ENCODE peak calls at places on chromosomes 11 and 22, in six cellular contexts. One of them, this sample, is unnamed. For H3K36me3, the result is how much of the 10 kb centered on the place peaks cover.

GRCh38 chr11:1238767-1239595 is 16.1 kb downstream of the MUC5B start:
- DNase-seq in adipocyte: no peak
- DNase-seq in bronchial epithelial cell: peak
- DNase-seq in heart right ventricle: no peak
- DNase-seq in OCI-LY7: no peak
- DNase-seq in CD4-positive, CD25-positive, alpha-beta regulatory T cell: no peak
- DNase-seq in this sample: no peak

GRCh38 chr11:945986-946385 is 20.3 kb downstream of the AP2A2 start:
- DNase-seq in adipocyte: no peak
- DNase-seq in bronchial epithelial cell: no peak
- DNase-seq in heart right ventricle: no peak
- DNase-seq in OCI-LY7: no peak
- DNase-seq in CD4-positive, CD25-positive, alpha-beta regulatory T cell: no peak
- DNase-seq in this sample: no peak

GRCh38 chr11:9687736-9688494 is 24.0 kb downstream of the SWAP70 start:
- DNase-seq in adipocyte: peak
- DNase-seq in bronchial epithelial cell: no peak
- DNase-seq in heart right ventricle: no peak
- DNase-seq in OCI-LY7: no peak
- DNase-seq in CD4-positive, CD25-positive, alpha-beta regulatory T cell: no peak
- DNase-seq in this sample: no peak

GRCh38 chr11:61162092-61162935 is 1.1 kb upstream of the VPS37C start:
- DNase-seq in adipocyte: no peak
- DNase-seq in bronchial epithelial cell: peak
- DNase-seq in heart right ventricle: no peak
- DNase-seq in OCI-LY7: peak
- DNase-seq in CD4-positive, CD25-positive, alpha-beta regulatory T cell: peak
- DNase-seq in this sample: no peak

GRCh38 chr11:57480409-57481137 is 20.2 kb downstream of the RTN4RL2 start:
- DNase-seq in adipocyte: peak
- DNase-seq in bronchial epithelial cell: peak
- DNase-seq in heart right ventricle: peak
- DNase-seq in OCI-LY7: peak
- DNase-seq in CD4-positive, CD25-positive, alpha-beta regulatory T cell: peak
- DNase-seq in this sample: peak

GRCh38 chr11:765802-766091 is 11.5 kb downstream of the GATD1 start:
- DNase-seq in adipocyte: no peak
- DNase-seq in bronchial epithelial cell: no peak
- DNase-seq in heart right ventricle: no peak
- DNase-seq in OCI-LY7: no peak
- DNase-seq in CD4-positive, CD25-positive, alpha-beta regulatory T cell: no peak
- DNase-seq in this sample: no peak

GRCh38 chr11:129270471-129270870 is 78.3 kb upstream of the ARHGAP32 start:
- DNase-seq in adipocyte: no peak
- DNase-seq in bronchial epithelial cell: no peak
- DNase-seq in heart right ventricle: no peak
- DNase-seq in OCI-LY7: no peak
- DNase-seq in CD4-positive, CD25-positive, alpha-beta regulatory T cell: no peak
- DNase-seq in this sample: no peak

GRCh38 chr22:42697542-42698013 is 23.1 kb downstream of the A4GALT start:
- DNase-seq in adipocyte: peak
- DNase-seq in bronchial epithelial cell: peak
- DNase-seq in heart right ventricle: peak
- DNase-seq in OCI-LY7: no peak
- DNase-seq in CD4-positive, CD25-positive, alpha-beta regulatory T cell: no peak
- DNase-seq in this sample: no peak

GRCh38 chr11:94719864-94720263 is 48.3 kb upstream of the AMOTL1 start:
- DNase-seq in adipocyte: no peak
- DNase-seq in bronchial epithelial cell: no peak
- DNase-seq in heart right ventricle: no peak
- DNase-seq in OCI-LY7: no peak
- DNase-seq in CD4-positive, CD25-positive, alpha-beta regulatory T cell: no peak
- DNase-seq in this sample: no peak

GRCh38 chr11:129947474-129947873 is 52.1 kb upstream of the NFRKB start:
- DNase-seq in adipocyte: no peak
- DNase-seq in bronchial epithelial cell: no peak
- DNase-seq in heart right ventricle: no peak
- DNase-seq in OCI-LY7: peak
- DNase-seq in CD4-positive, CD25-positive, alpha-beta regulatory T cell: no peak
- DNase-seq in this sample: no peak

GRCh38 chr11:61071208-61071681 is 31.0 kb upstream of the CD5 start:
- DNase-seq in adipocyte: no peak
- DNase-seq in bronchial epithelial cell: no peak
- DNase-seq in heart right ventricle: no peak
- DNase-seq in OCI-LY7: peak
- DNase-seq in CD4-positive, CD25-positive, alpha-beta regulatory T cell: peak
- DNase-seq in this sample: no peak

GRCh38 chr22:28054622-28054871 is 135.5 kb upstream of the PITPNB start:
- DNase-seq in adipocyte: no peak
- DNase-seq in bronchial epithelial cell: no peak
- DNase-seq in heart right ventricle: no peak
- DNase-seq in OCI-LY7: no peak
- DNase-seq in CD4-positive, CD25-positive, alpha-beta regulatory T cell: no peak
- DNase-seq in this sample: no peak

GRCh38 chr22:34881453-34881852 is 184.5 kb upstream of the ISX start:
- DNase-seq in adipocyte: no peak
- DNase-seq in bronchial epithelial cell: no peak
- DNase-seq in heart right ventricle: no peak
- DNase-seq in OCI-LY7: no peak
- DNase-seq in CD4-positive, CD25-positive, alpha-beta regulatory T cell: no peak
- DNase-seq in this sample: no peak

GRCh38 chr11:64659417-64660144 is 63.4 kb downstream of the NRXN2 start:
- DNase-seq in adipocyte: peak
- DNase-seq in bronchial epithelial cell: peak
- DNase-seq in heart right ventricle: no peak
- DNase-seq in OCI-LY7: no peak
- DNase-seq in CD4-positive, CD25-positive, alpha-beta regulatory T cell: no peak
- DNase-seq in this sample: no peak

GRCh38 chr22:41280065-41280464 is 5.9 kb downstream of the RANGAP1 start:
- DNase-seq in adipocyte: no peak
- DNase-seq in bronchial epithelial cell: peak
- DNase-seq in heart right ventricle: no peak
- DNase-seq in OCI-LY7: no peak
- DNase-seq in CD4-positive, CD25-positive, alpha-beta regulatory T cell: no peak
- DNase-seq in this sample: no peak

GRCh38 chr11:93089474-93090102 is 108.2 kb downstream of the SLC36A4 start:
- DNase-seq in adipocyte: peak
- DNase-seq in bronchial epithelial cell: peak
- DNase-seq in heart right ventricle: no peak
- DNase-seq in OCI-LY7: peak
- DNase-seq in CD4-positive, CD25-positive, alpha-beta regulatory T cell: peak
- DNase-seq in this sample: no peak

GRCh38 chr11:96338910-96339703 is 3.9 kb downstream of the MAML2 start:
- DNase-seq in adipocyte: peak
- DNase-seq in bronchial epithelial cell: peak
- DNase-seq in heart right ventricle: peak
- DNase-seq in OCI-LY7: peak
- DNase-seq in CD4-positive, CD25-positive, alpha-beta regulatory T cell: peak
- DNase-seq in this sample: peak

GRCh38 chr22:31958625-31959239 is 14.4 kb downstream of the YWHAH start:
- DNase-seq in adipocyte: no peak
- DNase-seq in bronchial epithelial cell: no peak
- DNase-seq in heart right ventricle: no peak
- DNase-seq in OCI-LY7: no peak
- DNase-seq in CD4-positive, CD25-positive, alpha-beta regulatory T cell: peak
- DNase-seq in this sample: no peak

GRCh38 chr22:27677895-27678458 is 123.6 kb downstream of the MN1 start:
- DNase-seq in adipocyte: no peak
- DNase-seq in bronchial epithelial cell: no peak
- DNase-seq in heart right ventricle: no peak
- DNase-seq in OCI-LY7: no peak
- DNase-seq in CD4-positive, CD25-positive, alpha-beta regulatory T cell: no peak
- DNase-seq in this sample: no peak

GRCh38 chr11:120192831-120193625 is 17.8 kb upstream of the OAF start:
- DNase-seq in adipocyte: no peak
- DNase-seq in bronchial epithelial cell: no peak
- DNase-seq in heart right ventricle: no peak
- DNase-seq in OCI-LY7: no peak
- DNase-seq in CD4-positive, CD25-positive, alpha-beta regulatory T cell: no peak
- DNase-seq in this sample: no peak

GRCh38 chr22:28822930-28823481 is 22.6 kb upstream of the XBP1 start:
- DNase-seq in adipocyte: no peak
- DNase-seq in bronchial epithelial cell: no peak
- DNase-seq in heart right ventricle: no peak
- DNase-seq in OCI-LY7: peak
- DNase-seq in CD4-positive, CD25-positive, alpha-beta regulatory T cell: peak
- DNase-seq in this sample: no peak

GRCh38 chr22:49956418-49956770 is 4.2 kb upstream of the PIM3 start:
- DNase-seq in adipocyte: no peak
- DNase-seq in bronchial epithelial cell: no peak
- DNase-seq in heart right ventricle: peak
- DNase-seq in OCI-LY7: no peak
- DNase-seq in CD4-positive, CD25-positive, alpha-beta regulatory T cell: no peak
- DNase-seq in this sample: peak

GRCh38 chr11:88016392-88017020 is 158.7 kb downstream of the RAB38 start:
- DNase-seq in adipocyte: peak
- DNase-seq in bronchial epithelial cell: peak
- DNase-seq in heart right ventricle: no peak
- DNase-seq in OCI-LY7: peak
- DNase-seq in CD4-positive, CD25-positive, alpha-beta regulatory T cell: peak
- DNase-seq in this sample: no peak

GRCh38 chr11:19690885-19691284 is 21.8 kb upstream of the NAV2 start:
- DNase-seq in adipocyte: no peak
- DNase-seq in bronchial epithelial cell: no peak
- DNase-seq in heart right ventricle: no peak
- DNase-seq in OCI-LY7: no peak
- DNase-seq in CD4-positive, CD25-positive, alpha-beta regulatory T cell: no peak
- DNase-seq in this sample: no peak

GRCh38 chr22:21707677-21708076 is 27.9 kb downstream of the YPEL1 start:
- DNase-seq in adipocyte: peak
- DNase-seq in bronchial epithelial cell: no peak
- DNase-seq in heart right ventricle: no peak
- DNase-seq in OCI-LY7: peak
- DNase-seq in CD4-positive, CD25-positive, alpha-beta regulatory T cell: no peak
- DNase-seq in this sample: no peak

GRCh38 chr22:31173386-31174145 is 13.6 kb downstream of the RNF185 start:
- DNase-seq in adipocyte: peak
- DNase-seq in bronchial epithelial cell: peak
- DNase-seq in heart right ventricle: no peak
- DNase-seq in OCI-LY7: no peak
- DNase-seq in CD4-positive, CD25-positive, alpha-beta regulatory T cell: no peak
- DNase-seq in this sample: no peak

GRCh38 chr11:62953811-62954210 is 31.0 kb downstream of the SLC22A6 start:
- DNase-seq in adipocyte: no peak
- DNase-seq in bronchial epithelial cell: no peak
- DNase-seq in heart right ventricle: no peak
- DNase-seq in OCI-LY7: no peak
- DNase-seq in CD4-positive, CD25-positive, alpha-beta regulatory T cell: no peak
- DNase-seq in this sample: no peak

GRCh38 chr11:129992161-129992944 is 10.3 kb downstream of the PRDM10 start:
- DNase-seq in adipocyte: no peak
- DNase-seq in bronchial epithelial cell: peak
- DNase-seq in heart right ventricle: no peak
- DNase-seq in OCI-LY7: peak
- DNase-seq in CD4-positive, CD25-positive, alpha-beta regulatory T cell: peak
- DNase-seq in this sample: no peak

GRCh38 chr11:83070044-83070877 is 1.4 kb downstream of the RAB30 start:
- DNase-seq in adipocyte: peak
- DNase-seq in bronchial epithelial cell: peak
- DNase-seq in heart right ventricle: no peak
- DNase-seq in OCI-LY7: no peak
- DNase-seq in CD4-positive, CD25-positive, alpha-beta regulatory T cell: no peak
- DNase-seq in this sample: no peak

GRCh38 chr22:31951201-31952093 is 7.1 kb downstream of the YWHAH start:
- DNase-seq in adipocyte: no peak
- DNase-seq in bronchial epithelial cell: no peak
- DNase-seq in heart right ventricle: no peak
- DNase-seq in OCI-LY7: no peak
- DNase-seq in CD4-positive, CD25-positive, alpha-beta regulatory T cell: no peak
- DNase-seq in this sample: no peak

GRCh38 chr11:121800240-121800639 is 315.8 kb downstream of the BLID start:
- DNase-seq in adipocyte: no peak
- DNase-seq in bronchial epithelial cell: no peak
- DNase-seq in heart right ventricle: no peak
- DNase-seq in OCI-LY7: no peak
- DNase-seq in CD4-positive, CD25-positive, alpha-beta regulatory T cell: no peak
- DNase-seq in this sample: no peak

DNA sequence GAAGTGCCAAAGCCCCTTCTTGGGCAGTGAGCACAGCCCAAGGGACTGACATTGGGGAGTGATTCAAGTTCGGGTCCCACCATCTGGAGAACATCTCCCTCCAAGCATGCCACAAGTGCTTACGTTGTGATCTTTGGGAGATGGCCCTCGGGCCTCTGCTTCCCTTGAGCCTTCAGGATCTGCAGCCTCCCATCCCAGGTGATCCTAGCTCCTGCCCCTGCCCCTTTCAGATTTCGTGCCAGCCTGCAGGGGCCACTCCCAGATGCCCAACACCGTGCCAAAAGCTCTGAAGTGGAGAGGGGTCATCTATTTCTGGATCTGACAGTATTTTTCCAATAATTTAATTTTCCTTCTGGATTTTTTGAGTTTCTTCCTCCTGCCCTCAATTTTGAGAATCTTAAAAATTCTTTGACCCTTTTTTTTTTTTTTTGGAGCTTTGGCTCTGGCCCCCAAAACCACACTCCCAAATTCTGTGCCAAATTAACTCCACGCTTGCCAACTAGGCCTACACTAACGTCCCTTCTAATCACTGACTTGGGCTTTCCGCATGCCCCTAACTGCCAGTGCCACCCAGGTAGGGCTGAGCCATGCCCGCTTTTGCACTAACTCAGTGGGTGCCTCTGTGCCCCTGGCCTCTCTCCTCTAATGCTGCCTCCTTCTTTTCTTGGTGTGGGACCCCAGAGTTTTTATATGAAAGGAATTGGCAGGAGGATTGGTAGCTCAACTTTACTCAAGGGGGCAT is 25.3 kb downstream of the PHLDB1 start:
- DNase-seq in adipocyte: no peak
- DNase-seq in bronchial epithelial cell: no peak
- DNase-seq in heart right ventricle: no peak
- DNase-seq in OCI-LY7: no peak
- DNase-seq in CD4-positive, CD25-positive, alpha-beta regulatory T cell: no peak
- DNase-seq in this sample: peak
- H3K36me3 ChIP-seq in adipocyte: half or more
- H3K36me3 ChIP-seq in bronchial epithelial cell: under half
- H3K36me3 ChIP-seq in heart right ventricle: under half
- H3K36me3 ChIP-seq in OCI-LY7: under half
- H3K36me3 ChIP-seq in CD4-positive, CD25-positive, alpha-beta regulatory T cell: under half
- H3K36me3 ChIP-seq in this sample: under half

GRCh38 chr22:20039683-20040325 is 18.9 kb downstream of the TANGO2 start:
- DNase-seq in adipocyte: no peak
- DNase-seq in bronchial epithelial cell: no peak
- DNase-seq in heart right ventricle: no peak
- DNase-seq in OCI-LY7: no peak
- DNase-seq in CD4-positive, CD25-positive, alpha-beta regulatory T cell: no peak
- DNase-seq in this sample: no peak
- H3K36me3 ChIP-seq in adipocyte: half or more
- H3K36me3 ChIP-seq in bronchial epithelial cell: under half
- H3K36me3 ChIP-seq in heart right ventricle: under half
- H3K36me3 ChIP-seq in OCI-LY7: under half
- H3K36me3 ChIP-seq in CD4-positive, CD25-positive, alpha-beta regulatory T cell: under half
- H3K36me3 ChIP-seq in this sample: half or more

GRCh38 chr11:6175440-6175839 is 5.3 kb upstream of the OR52B2 start:
- DNase-seq in adipocyte: no peak
- DNase-seq in bronchial epithelial cell: no peak
- DNase-seq in heart right ventricle: no peak
- DNase-seq in OCI-LY7: no peak
- DNase-seq in CD4-positive, CD25-positive, alpha-beta regulatory T cell: no peak
- DNase-seq in this sample: no peak
- H3K36me3 ChIP-seq in adipocyte: under half
- H3K36me3 ChIP-seq in bronchial epithelial cell: under half
- H3K36me3 ChIP-seq in heart right ventricle: under half
- H3K36me3 ChIP-seq in OCI-LY7: under half
- H3K36me3 ChIP-seq in CD4-positive, CD25-positive, alpha-beta regulatory T cell: under half
- H3K36me3 ChIP-seq in this sample: under half

GRCh38 chr22:39525658-39525975 is 5.3 kb downstream of the ATF4 start:
- DNase-seq in adipocyte: no peak
- DNase-seq in bronchial epithelial cell: no peak
- DNase-seq in heart right ventricle: no peak
- DNase-seq in OCI-LY7: no peak
- DNase-seq in CD4-positive, CD25-positive, alpha-beta regulatory T cell: no peak
- DNase-seq in this sample: no peak
- H3K36me3 ChIP-seq in adipocyte: half or more
- H3K36me3 ChIP-seq in bronchial epithelial cell: under half
- H3K36me3 ChIP-seq in heart right ventricle: under half
- H3K36me3 ChIP-seq in OCI-LY7: half or more
- H3K36me3 ChIP-seq in CD4-positive, CD25-positive, alpha-beta regulatory T cell: under half
- H3K36me3 ChIP-seq in this sample: under half